ENCODE peak calls at places on chromosome 19, in six cellular contexts. One of them, this sample, is unnamed.

GRCh38 chr19:35899547-35900214 is 659 bp downstream of the NFKBID start:
- DNase-seq in AG10803: peak
- DNase-seq in cardiac muscle cell: peak
- DNase-seq in dorsolateral prefrontal cortex: peak
- DNase-seq in esophagus squamous epithelium: peak
- DNase-seq in GM12865: peak
- DNase-seq in this sample: peak

GRCh38 chr19:18468517-18468916 is 30.6 kb upstream of the ISYNA1 start:
- DNase-seq in cardiac muscle cell: no peak
- DNase-seq in AG10803: no peak
- DNase-seq in esophagus squamous epithelium: no peak
- DNase-seq in GM12865: no peak
- DNase-seq in dorsolateral prefrontal cortex: no peak
- DNase-seq in this sample: no peak

GRCh38 chr19:18541992-18542935 is 1.1 kb downstream of the FKBP8 start:
- DNase-seq in dorsolateral prefrontal cortex: no peak
- DNase-seq in AG10803: no peak
- DNase-seq in cardiac muscle cell: no peak
- DNase-seq in GM12865: peak
- DNase-seq in esophagus squamous epithelium: no peak
- DNase-seq in this sample: no peak

GRCh38 chr19:11203194-11204075 is 6.1 kb upstream of the KANK2 start:
- DNase-seq in dorsolateral prefrontal cortex: peak
- DNase-seq in GM12865: peak
- DNase-seq in AG10803: peak
- DNase-seq in cardiac muscle cell: peak
- DNase-seq in esophagus squamous epithelium: no peak
- DNase-seq in this sample: no peak

GRCh38 chr19:373391-374182 is 29.0 kb upstream of the MIER2 start:
- DNase-seq in esophagus squamous epithelium: no peak
- DNase-seq in AG10803: no peak
- DNase-seq in GM12865: no peak
- DNase-seq in cardiac muscle cell: no peak
- DNase-seq in dorsolateral prefrontal cortex: peak
- DNase-seq in this sample: no peak

GRCh38 chr19:13347351-13347750 is 158.9 kb downstream of the CACNA1A start:
- DNase-seq in esophagus squamous epithelium: no peak
- DNase-seq in cardiac muscle cell: no peak
- DNase-seq in AG10803: no peak
- DNase-seq in GM12865: no peak
- DNase-seq in dorsolateral prefrontal cortex: no peak
- DNase-seq in this sample: no peak

GRCh38 chr19:7326105-7326877 is 22.4 kb upstream of the ARHGEF18 start:
- DNase-seq in AG10803: peak
- DNase-seq in GM12865: peak
- DNase-seq in cardiac muscle cell: peak
- DNase-seq in esophagus squamous epithelium: no peak
- DNase-seq in dorsolateral prefrontal cortex: no peak
- DNase-seq in this sample: no peak

GRCh38 chr19:13241321-13242104 is 91.3 kb downstream of the IER2 start:
- DNase-seq in esophagus squamous epithelium: no peak
- DNase-seq in GM12865: peak
- DNase-seq in cardiac muscle cell: no peak
- DNase-seq in AG10803: no peak
- DNase-seq in dorsolateral prefrontal cortex: no peak
- DNase-seq in this sample: no peak

GRCh38 chr19:4370418-4371041 is 27.2 kb downstream of the MPND start:
- DNase-seq in cardiac muscle cell: no peak
- DNase-seq in esophagus squamous epithelium: no peak
- DNase-seq in dorsolateral prefrontal cortex: no peak
- DNase-seq in GM12865: no peak
- DNase-seq in AG10803: no peak
- DNase-seq in this sample: no peak

GRCh38 chr19:51547397-51548212 is 16.1 kb upstream of the SIGLEC6 start:
- DNase-seq in GM12865: no peak
- DNase-seq in AG10803: no peak
- DNase-seq in esophagus squamous epithelium: no peak
- DNase-seq in dorsolateral prefrontal cortex: no peak
- DNase-seq in cardiac muscle cell: peak
- DNase-seq in this sample: no peak

GRCh38 chr19:57934820-57935665 is at the start of gene ZNF418:
- DNase-seq in GM12865: peak
- DNase-seq in cardiac muscle cell: peak
- DNase-seq in AG10803: peak
- DNase-seq in dorsolateral prefrontal cortex: peak
- DNase-seq in esophagus squamous epithelium: no peak
- DNase-seq in this sample: peak

GRCh38 chr19:18650468-18651001 is 13.7 kb downstream of the KLHL26 start:
- DNase-seq in cardiac muscle cell: peak
- DNase-seq in esophagus squamous epithelium: no peak
- DNase-seq in GM12865: no peak
- DNase-seq in dorsolateral prefrontal cortex: no peak
- DNase-seq in AG10803: peak
- DNase-seq in this sample: no peak

GRCh38 chr19:17296278-17296677 is 6.9 kb downstream of the ABHD8 start:
- DNase-seq in dorsolateral prefrontal cortex: no peak
- DNase-seq in esophagus squamous epithelium: no peak
- DNase-seq in AG10803: peak
- DNase-seq in cardiac muscle cell: no peak
- DNase-seq in GM12865: no peak
- DNase-seq in this sample: no peak

GRCh38 chr19:3670258-3670795 is 29.9 kb downstream of the PIP5K1C start:
- DNase-seq in GM12865: no peak
- DNase-seq in AG10803: peak
- DNase-seq in esophagus squamous epithelium: no peak
- DNase-seq in dorsolateral prefrontal cortex: no peak
- DNase-seq in cardiac muscle cell: peak
- DNase-seq in this sample: no peak

GRCh38 chr19:16368385-16369305 is 44.0 kb downstream of the KLF2 start:
- DNase-seq in AG10803: no peak
- DNase-seq in GM12865: no peak
- DNase-seq in esophagus squamous epithelium: no peak
- DNase-seq in cardiac muscle cell: no peak
- DNase-seq in dorsolateral prefrontal cortex: no peak
- DNase-seq in this sample: no peak

GRCh38 chr19:7224205-7224833 is 69.9 kb downstream of the INSR start:
- DNase-seq in cardiac muscle cell: peak
- DNase-seq in GM12865: no peak
- DNase-seq in esophagus squamous epithelium: no peak
- DNase-seq in dorsolateral prefrontal cortex: peak
- DNase-seq in AG10803: peak
- DNase-seq in this sample: no peak

GRCh38 chr19:21841081-21841783 is 5.2 kb upstream of the ZNF43 start:
- DNase-seq in esophagus squamous epithelium: no peak
- DNase-seq in GM12865: no peak
- DNase-seq in AG10803: no peak
- DNase-seq in cardiac muscle cell: no peak
- DNase-seq in dorsolateral prefrontal cortex: no peak
- DNase-seq in this sample: no peak

GRCh38 chr19:17797397-17798201 is 2.7 kb downstream of the B3GNT3 start:
- DNase-seq in cardiac muscle cell: no peak
- DNase-seq in AG10803: no peak
- DNase-seq in dorsolateral prefrontal cortex: no peak
- DNase-seq in GM12865: no peak
- DNase-seq in esophagus squamous epithelium: no peak
- DNase-seq in this sample: no peak

GRCh38 chr19:39917561-39918182 is 16.8 kb downstream of the FCGBP start:
- DNase-seq in esophagus squamous epithelium: no peak
- DNase-seq in AG10803: no peak
- DNase-seq in dorsolateral prefrontal cortex: no peak
- DNase-seq in cardiac muscle cell: no peak
- DNase-seq in GM12865: no peak
- DNase-seq in this sample: no peak

GRCh38 chr19:4061683-4062575 is 4.8 kb downstream of the ZBTB7A start:
- DNase-seq in dorsolateral prefrontal cortex: no peak
- DNase-seq in esophagus squamous epithelium: no peak
- DNase-seq in cardiac muscle cell: no peak
- DNase-seq in GM12865: no peak
- DNase-seq in AG10803: no peak
- DNase-seq in this sample: no peak

GRCh38 chr19:6239401-6239844 is 40.4 kb downstream of the MLLT1 start:
- DNase-seq in GM12865: no peak
- DNase-seq in cardiac muscle cell: peak
- DNase-seq in AG10803: peak
- DNase-seq in dorsolateral prefrontal cortex: no peak
- DNase-seq in esophagus squamous epithelium: no peak
- DNase-seq in this sample: no peak

DNA sequence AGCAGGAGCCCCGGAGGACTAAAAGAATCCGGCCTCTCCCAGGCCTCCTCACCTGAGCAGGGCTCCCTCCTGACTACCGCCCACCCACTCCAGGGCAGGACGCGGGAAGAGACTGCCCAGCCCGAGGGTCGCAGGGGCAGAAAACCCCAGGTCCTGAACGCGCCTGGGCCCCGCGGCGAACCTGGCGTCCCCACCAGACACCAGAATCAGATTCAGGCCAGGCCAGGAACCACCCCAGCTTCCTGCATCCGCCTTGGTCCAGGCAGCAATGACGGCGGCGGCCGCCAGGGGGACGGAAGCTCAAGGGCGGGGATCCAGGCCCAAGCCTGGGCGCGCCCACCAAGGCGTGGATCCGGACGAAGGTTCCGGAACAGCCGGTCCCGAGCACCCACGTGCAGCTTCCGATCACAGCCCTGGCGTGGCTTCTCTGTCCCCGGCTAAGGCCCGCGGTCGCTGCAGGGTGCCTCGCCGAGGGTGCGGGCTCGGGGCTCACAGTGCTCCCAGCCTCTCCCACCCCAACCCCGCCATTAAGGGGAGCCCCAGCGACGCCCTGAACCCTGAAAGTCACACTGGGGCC is 3.6 kb downstream of the LGALS7 start:
- DNase-seq in dorsolateral prefrontal cortex: peak
- DNase-seq in esophagus squamous epithelium: peak
- DNase-seq in AG10803: peak
- DNase-seq in GM12865: peak
- DNase-seq in cardiac muscle cell: peak
- DNase-seq in this sample: peak
- TF ChIP-seq CTCF in dorsolateral prefrontal cortex: peak
- TF ChIP-seq CTCF in esophagus squamous epithelium: peak
- TF ChIP-seq CTCF in AG10803: peak
- TF ChIP-seq CTCF in GM12865: peak
- TF ChIP-seq CTCF in cardiac muscle cell: peak
- TF ChIP-seq CTCF in this sample: peak

GRCh38 chr19:1566392-1567115 is 1.6 kb downstream of the MEX3D start:
- DNase-seq in GM12865: no peak
- DNase-seq in cardiac muscle cell: peak
- DNase-seq in esophagus squamous epithelium: no peak
- DNase-seq in dorsolateral prefrontal cortex: peak
- DNase-seq in AG10803: peak
- DNase-seq in this sample: no peak

GRCh38 chr19:1569997-1570396 is 1.9 kb upstream of the MEX3D start:
- DNase-seq in GM12865: no peak
- DNase-seq in AG10803: no peak
- DNase-seq in dorsolateral prefrontal cortex: no peak
- DNase-seq in cardiac muscle cell: no peak
- DNase-seq in esophagus squamous epithelium: no peak
- DNase-seq in this sample: no peak

GRCh38 chr19:1567116-1567847 is 843 bp downstream of the MEX3D start:
- DNase-seq in cardiac muscle cell: peak
- DNase-seq in dorsolateral prefrontal cortex: no peak
- DNase-seq in AG10803: no peak
- DNase-seq in GM12865: no peak
- DNase-seq in esophagus squamous epithelium: no peak
- DNase-seq in this sample: no peak

GRCh38 chr19:1567848-1568227 is 287 bp downstream of the MEX3D start:
- DNase-seq in cardiac muscle cell: no peak
- DNase-seq in AG10803: no peak
- DNase-seq in GM12865: no peak
- DNase-seq in esophagus squamous epithelium: no peak
- DNase-seq in dorsolateral prefrontal cortex: no peak
- DNase-seq in this sample: no peak

GRCh38 chr19:1568320-1569019 is at the start of gene MEX3D:
- DNase-seq in AG10803: peak
- DNase-seq in GM12865: peak
- DNase-seq in cardiac muscle cell: peak
- DNase-seq in dorsolateral prefrontal cortex: peak
- DNase-seq in esophagus squamous epithelium: no peak
- DNase-seq in this sample: no peak
- H3K4me3 ChIP-seq in AG10803: peak
- H3K4me3 ChIP-seq in GM12865: peak
- H3K4me3 ChIP-seq in cardiac muscle cell: peak
- H3K4me3 ChIP-seq in dorsolateral prefrontal cortex: peak
- H3K4me3 ChIP-seq in esophagus squamous epithelium: peak
- H3K4me3 ChIP-seq in this sample: peak

DNA sequence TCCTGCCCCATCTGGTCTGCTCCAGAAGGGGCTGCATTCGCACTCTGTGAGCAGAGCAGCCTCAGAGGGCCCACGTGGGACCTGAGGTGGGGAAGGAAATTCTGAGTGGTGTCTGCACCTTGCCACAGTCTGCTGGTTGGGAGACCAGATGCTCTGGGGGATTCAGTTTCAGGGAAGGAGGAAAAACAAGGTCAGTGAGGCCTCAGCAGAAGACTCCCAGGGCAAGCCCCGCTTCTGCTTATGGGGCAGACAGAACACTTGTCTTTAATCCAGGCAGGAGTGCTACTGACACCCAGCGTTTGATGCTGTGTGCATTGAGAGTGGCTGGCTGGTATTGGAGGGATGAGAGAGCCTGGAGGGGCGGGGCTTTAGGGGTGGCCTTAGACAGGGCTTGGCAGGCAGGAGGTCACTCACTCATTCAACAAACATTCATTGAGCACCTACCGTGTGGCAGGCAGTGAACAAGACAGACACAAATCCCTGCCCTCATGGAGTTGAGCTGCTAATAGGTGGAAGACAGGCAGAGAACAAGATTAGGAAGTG is 4.9 kb upstream of the CLEC17A start:
- DNase-seq in AG10803: no peak
- DNase-seq in GM12865: peak
- DNase-seq in cardiac muscle cell: no peak
- DNase-seq in dorsolateral prefrontal cortex: no peak
- DNase-seq in esophagus squamous epithelium: no peak
- DNase-seq in this sample: peak
- TF ChIP-seq CTCF in AG10803: no peak
- TF ChIP-seq CTCF in GM12865: no peak
- TF ChIP-seq CTCF in cardiac muscle cell: no peak
- TF ChIP-seq CTCF in dorsolateral prefrontal cortex: no peak
- TF ChIP-seq CTCF in esophagus squamous epithelium: no peak
- TF ChIP-seq CTCF in this sample: no peak

GRCh38 chr19:45175663-45176345 is 2.2 kb downstream of the TRAPPC6A start:
- DNase-seq in dorsolateral prefrontal cortex: no peak
- DNase-seq in cardiac muscle cell: no peak
- DNase-seq in GM12865: no peak
- DNase-seq in AG10803: no peak
- DNase-seq in esophagus squamous epithelium: no peak
- DNase-seq in this sample: no peak
- H3K4me3 ChIP-seq in dorsolateral prefrontal cortex: no peak
- H3K4me3 ChIP-seq in cardiac muscle cell: no peak
- H3K4me3 ChIP-seq in GM12865: no peak
- H3K4me3 ChIP-seq in AG10803: no peak
- H3K4me3 ChIP-seq in esophagus squamous epithelium: no peak
- H3K4me3 ChIP-seq in this sample: no peak